ENCODE peak calls at places on chromosomes 5 and 9, in nine cellular contexts. One of them, this sample, is unnamed.

GRCh38 chr9:125496313-125496838 is 210.6 kb downstream of the MAPKAP1 start:
- DNase-seq in HTR-8/SVneo: no peak
- DNase-seq in AG04449: no peak
- DNase-seq in small intestine: no peak
- DNase-seq in stimulated activated naive CD4-positive, alpha-beta T cell: no peak
- DNase-seq in activated CD4-positive, alpha-beta T cell treated with anti-CD3 and anti-CD28 coated beads, Interleukin-2, amount 50 U/mL, for 48 hours: no peak
- DNase-seq in skeletal muscle cell: no peak
- DNase-seq in stimulated activated CD4-positive, alpha-beta T cell treated with anti-CD3 and anti-CD28 coated beads, Interleukin-15, amount 100 ng/mL, for 24 hours: no peak
- DNase-seq in HFF-Myc: no peak
- DNase-seq in this sample: no peak

GRCh38 chr5:138452720-138453119 is 12.6 kb upstream of the EGR1 start:
- DNase-seq in HTR-8/SVneo: no peak
- DNase-seq in AG04449: no peak
- DNase-seq in small intestine: no peak
- DNase-seq in stimulated activated naive CD4-positive, alpha-beta T cell: no peak
- DNase-seq in activated CD4-positive, alpha-beta T cell treated with anti-CD3 and anti-CD28 coated beads, Interleukin-2, amount 50 U/mL, for 48 hours: no peak
- DNase-seq in skeletal muscle cell: no peak
- DNase-seq in stimulated activated CD4-positive, alpha-beta T cell treated with anti-CD3 and anti-CD28 coated beads, Interleukin-15, amount 100 ng/mL, for 24 hours: no peak
- DNase-seq in HFF-Myc: no peak
- DNase-seq in this sample: no peak

GRCh38 chr9:118059520-118060278 is 355.5 kb downstream of the TLR4 start:
- DNase-seq in HTR-8/SVneo: no peak
- DNase-seq in AG04449: no peak
- DNase-seq in small intestine: peak
- DNase-seq in stimulated activated naive CD4-positive, alpha-beta T cell: no peak
- DNase-seq in activated CD4-positive, alpha-beta T cell treated with anti-CD3 and anti-CD28 coated beads, Interleukin-2, amount 50 U/mL, for 48 hours: peak
- DNase-seq in skeletal muscle cell: no peak
- DNase-seq in stimulated activated CD4-positive, alpha-beta T cell treated with anti-CD3 and anti-CD28 coated beads, Interleukin-15, amount 100 ng/mL, for 24 hours: peak
- DNase-seq in HFF-Myc: peak
- DNase-seq in this sample: no peak

GRCh38 chr5:148913985-148914421 is 87.6 kb downstream of the ADRB2 start:
- DNase-seq in HTR-8/SVneo: no peak
- DNase-seq in AG04449: peak
- DNase-seq in small intestine: peak
- DNase-seq in stimulated activated naive CD4-positive, alpha-beta T cell: no peak
- DNase-seq in activated CD4-positive, alpha-beta T cell treated with anti-CD3 and anti-CD28 coated beads, Interleukin-2, amount 50 U/mL, for 48 hours: no peak
- DNase-seq in skeletal muscle cell: peak
- DNase-seq in stimulated activated CD4-positive, alpha-beta T cell treated with anti-CD3 and anti-CD28 coated beads, Interleukin-15, amount 100 ng/mL, for 24 hours: no peak
- DNase-seq in HFF-Myc: no peak
- DNase-seq in this sample: no peak

GRCh38 chr5:80569086-80569960 is 757 bp downstream of the ANKRD34B start:
- DNase-seq in HTR-8/SVneo: no peak
- DNase-seq in AG04449: no peak
- DNase-seq in small intestine: no peak
- DNase-seq in stimulated activated naive CD4-positive, alpha-beta T cell: no peak
- DNase-seq in activated CD4-positive, alpha-beta T cell treated with anti-CD3 and anti-CD28 coated beads, Interleukin-2, amount 50 U/mL, for 48 hours: no peak
- DNase-seq in skeletal muscle cell: no peak
- DNase-seq in stimulated activated CD4-positive, alpha-beta T cell treated with anti-CD3 and anti-CD28 coated beads, Interleukin-15, amount 100 ng/mL, for 24 hours: peak
- DNase-seq in HFF-Myc: no peak
- DNase-seq in this sample: no peak

GRCh38 chr9:127908660-127908926 is 8.2 kb downstream of the ST6GALNAC4 start:
- DNase-seq in HTR-8/SVneo: no peak
- DNase-seq in AG04449: no peak
- DNase-seq in small intestine: no peak
- DNase-seq in stimulated activated naive CD4-positive, alpha-beta T cell: no peak
- DNase-seq in activated CD4-positive, alpha-beta T cell treated with anti-CD3 and anti-CD28 coated beads, Interleukin-2, amount 50 U/mL, for 48 hours: no peak
- DNase-seq in skeletal muscle cell: no peak
- DNase-seq in stimulated activated CD4-positive, alpha-beta T cell treated with anti-CD3 and anti-CD28 coated beads, Interleukin-15, amount 100 ng/mL, for 24 hours: no peak
- DNase-seq in HFF-Myc: no peak
- DNase-seq in this sample: no peak

GRCh38 chr9:88799706-88800682 is 191.3 kb upstream of the S1PR3 start:
- DNase-seq in HTR-8/SVneo: no peak
- DNase-seq in AG04449: no peak
- DNase-seq in small intestine: no peak
- DNase-seq in stimulated activated naive CD4-positive, alpha-beta T cell: no peak
- DNase-seq in activated CD4-positive, alpha-beta T cell treated with anti-CD3 and anti-CD28 coated beads, Interleukin-2, amount 50 U/mL, for 48 hours: no peak
- DNase-seq in skeletal muscle cell: no peak
- DNase-seq in stimulated activated CD4-positive, alpha-beta T cell treated with anti-CD3 and anti-CD28 coated beads, Interleukin-15, amount 100 ng/mL, for 24 hours: no peak
- DNase-seq in HFF-Myc: no peak
- DNase-seq in this sample: no peak

GRCh38 chr5:59126665-59127354 is 543.9 kb downstream of the RAB3C start:
- DNase-seq in HTR-8/SVneo: no peak
- DNase-seq in AG04449: no peak
- DNase-seq in small intestine: peak
- DNase-seq in stimulated activated naive CD4-positive, alpha-beta T cell: no peak
- DNase-seq in activated CD4-positive, alpha-beta T cell treated with anti-CD3 and anti-CD28 coated beads, Interleukin-2, amount 50 U/mL, for 48 hours: no peak
- DNase-seq in skeletal muscle cell: no peak
- DNase-seq in stimulated activated CD4-positive, alpha-beta T cell treated with anti-CD3 and anti-CD28 coated beads, Interleukin-15, amount 100 ng/mL, for 24 hours: no peak
- DNase-seq in HFF-Myc: no peak
- DNase-seq in this sample: no peak

GRCh38 chr9:87831159-87831558 is 51.5 kb upstream of the SPATA31E1 start:
- DNase-seq in HTR-8/SVneo: no peak
- DNase-seq in AG04449: no peak
- DNase-seq in small intestine: no peak
- DNase-seq in stimulated activated naive CD4-positive, alpha-beta T cell: no peak
- DNase-seq in activated CD4-positive, alpha-beta T cell treated with anti-CD3 and anti-CD28 coated beads, Interleukin-2, amount 50 U/mL, for 48 hours: no peak
- DNase-seq in skeletal muscle cell: no peak
- DNase-seq in stimulated activated CD4-positive, alpha-beta T cell treated with anti-CD3 and anti-CD28 coated beads, Interleukin-15, amount 100 ng/mL, for 24 hours: no peak
- DNase-seq in HFF-Myc: no peak
- DNase-seq in this sample: peak

GRCh38 chr9:82247318-82247717 is 258.7 kb downstream of the SPATA31D1 start:
- DNase-seq in HTR-8/SVneo: no peak
- DNase-seq in AG04449: no peak
- DNase-seq in small intestine: no peak
- DNase-seq in stimulated activated naive CD4-positive, alpha-beta T cell: no peak
- DNase-seq in activated CD4-positive, alpha-beta T cell treated with anti-CD3 and anti-CD28 coated beads, Interleukin-2, amount 50 U/mL, for 48 hours: no peak
- DNase-seq in skeletal muscle cell: no peak
- DNase-seq in stimulated activated CD4-positive, alpha-beta T cell treated with anti-CD3 and anti-CD28 coated beads, Interleukin-15, amount 100 ng/mL, for 24 hours: no peak
- DNase-seq in HFF-Myc: no peak
- DNase-seq in this sample: no peak

GRCh38 chr9:136927343-136928261 is 16.9 kb downstream of the FBXW5 start:
- DNase-seq in HTR-8/SVneo: no peak
- DNase-seq in AG04449: no peak
- DNase-seq in small intestine: no peak
- DNase-seq in stimulated activated naive CD4-positive, alpha-beta T cell: no peak
- DNase-seq in activated CD4-positive, alpha-beta T cell treated with anti-CD3 and anti-CD28 coated beads, Interleukin-2, amount 50 U/mL, for 48 hours: no peak
- DNase-seq in skeletal muscle cell: no peak
- DNase-seq in stimulated activated CD4-positive, alpha-beta T cell treated with anti-CD3 and anti-CD28 coated beads, Interleukin-15, amount 100 ng/mL, for 24 hours: no peak
- DNase-seq in HFF-Myc: no peak
- DNase-seq in this sample: no peak

GRCh38 chr9:37229882-37230482 is 109.6 kb downstream of the ZCCHC7 start:
- DNase-seq in HTR-8/SVneo: no peak
- DNase-seq in AG04449: no peak
- DNase-seq in small intestine: no peak
- DNase-seq in stimulated activated naive CD4-positive, alpha-beta T cell: no peak
- DNase-seq in activated CD4-positive, alpha-beta T cell treated with anti-CD3 and anti-CD28 coated beads, Interleukin-2, amount 50 U/mL, for 48 hours: no peak
- DNase-seq in skeletal muscle cell: no peak
- DNase-seq in stimulated activated CD4-positive, alpha-beta T cell treated with anti-CD3 and anti-CD28 coated beads, Interleukin-15, amount 100 ng/mL, for 24 hours: no peak
- DNase-seq in HFF-Myc: peak
- DNase-seq in this sample: no peak

GRCh38 chr5:123800640-123801039 is 288.7 kb downstream of the CSNK1G3 start:
- DNase-seq in HTR-8/SVneo: no peak
- DNase-seq in AG04449: no peak
- DNase-seq in small intestine: no peak
- DNase-seq in stimulated activated naive CD4-positive, alpha-beta T cell: no peak
- DNase-seq in activated CD4-positive, alpha-beta T cell treated with anti-CD3 and anti-CD28 coated beads, Interleukin-2, amount 50 U/mL, for 48 hours: no peak
- DNase-seq in skeletal muscle cell: no peak
- DNase-seq in stimulated activated CD4-positive, alpha-beta T cell treated with anti-CD3 and anti-CD28 coated beads, Interleukin-15, amount 100 ng/mL, for 24 hours: no peak
- DNase-seq in HFF-Myc: no peak
- DNase-seq in this sample: no peak

GRCh38 chr5:174724484-174725260 is at the start of gene MSX2:
- DNase-seq in HTR-8/SVneo: peak
- DNase-seq in AG04449: peak
- DNase-seq in small intestine: peak
- DNase-seq in stimulated activated naive CD4-positive, alpha-beta T cell: no peak
- DNase-seq in activated CD4-positive, alpha-beta T cell treated with anti-CD3 and anti-CD28 coated beads, Interleukin-2, amount 50 U/mL, for 48 hours: peak
- DNase-seq in skeletal muscle cell: peak
- DNase-seq in stimulated activated CD4-positive, alpha-beta T cell treated with anti-CD3 and anti-CD28 coated beads, Interleukin-15, amount 100 ng/mL, for 24 hours: peak
- DNase-seq in HFF-Myc: peak
- DNase-seq in this sample: peak

GRCh38 chr5:111454198-111454606 is 58.1 kb downstream of the STARD4 start:
- DNase-seq in HTR-8/SVneo: peak
- DNase-seq in AG04449: no peak
- DNase-seq in small intestine: no peak
- DNase-seq in stimulated activated naive CD4-positive, alpha-beta T cell: no peak
- DNase-seq in activated CD4-positive, alpha-beta T cell treated with anti-CD3 and anti-CD28 coated beads, Interleukin-2, amount 50 U/mL, for 48 hours: no peak
- DNase-seq in skeletal muscle cell: peak
- DNase-seq in stimulated activated CD4-positive, alpha-beta T cell treated with anti-CD3 and anti-CD28 coated beads, Interleukin-15, amount 100 ng/mL, for 24 hours: no peak
- DNase-seq in HFF-Myc: peak
- DNase-seq in this sample: no peak

GRCh38 chr9:4170231-4170630 is 129.6 kb downstream of the GLIS3 start:
- DNase-seq in HTR-8/SVneo: no peak
- DNase-seq in AG04449: no peak
- DNase-seq in small intestine: no peak
- DNase-seq in stimulated activated naive CD4-positive, alpha-beta T cell: no peak
- DNase-seq in activated CD4-positive, alpha-beta T cell treated with anti-CD3 and anti-CD28 coated beads, Interleukin-2, amount 50 U/mL, for 48 hours: no peak
- DNase-seq in skeletal muscle cell: peak
- DNase-seq in stimulated activated CD4-positive, alpha-beta T cell treated with anti-CD3 and anti-CD28 coated beads, Interleukin-15, amount 100 ng/mL, for 24 hours: no peak
- DNase-seq in HFF-Myc: peak
- DNase-seq in this sample: no peak

GRCh38 chr9:98833090-98833956 is 25.9 kb downstream of the GALNT12 start:
- DNase-seq in HTR-8/SVneo: no peak
- DNase-seq in AG04449: no peak
- DNase-seq in small intestine: peak
- DNase-seq in stimulated activated naive CD4-positive, alpha-beta T cell: no peak
- DNase-seq in activated CD4-positive, alpha-beta T cell treated with anti-CD3 and anti-CD28 coated beads, Interleukin-2, amount 50 U/mL, for 48 hours: no peak
- DNase-seq in skeletal muscle cell: no peak
- DNase-seq in stimulated activated CD4-positive, alpha-beta T cell treated with anti-CD3 and anti-CD28 coated beads, Interleukin-15, amount 100 ng/mL, for 24 hours: no peak
- DNase-seq in HFF-Myc: no peak
- DNase-seq in this sample: no peak

GRCh38 chr5:88923623-88924619 is 40.9 kb upstream of the MEF2C start:
- DNase-seq in HTR-8/SVneo: no peak
- DNase-seq in AG04449: no peak
- DNase-seq in small intestine: no peak
- DNase-seq in stimulated activated naive CD4-positive, alpha-beta T cell: no peak
- DNase-seq in activated CD4-positive, alpha-beta T cell treated with anti-CD3 and anti-CD28 coated beads, Interleukin-2, amount 50 U/mL, for 48 hours: no peak
- DNase-seq in skeletal muscle cell: no peak
- DNase-seq in stimulated activated CD4-positive, alpha-beta T cell treated with anti-CD3 and anti-CD28 coated beads, Interleukin-15, amount 100 ng/mL, for 24 hours: no peak
- DNase-seq in HFF-Myc: no peak
- DNase-seq in this sample: no peak

GRCh38 chr9:128943832-128944620 is 3.4 kb downstream of the DOLK start:
- DNase-seq in HTR-8/SVneo: no peak
- DNase-seq in AG04449: no peak
- DNase-seq in small intestine: no peak
- DNase-seq in stimulated activated naive CD4-positive, alpha-beta T cell: no peak
- DNase-seq in activated CD4-positive, alpha-beta T cell treated with anti-CD3 and anti-CD28 coated beads, Interleukin-2, amount 50 U/mL, for 48 hours: no peak
- DNase-seq in skeletal muscle cell: no peak
- DNase-seq in stimulated activated CD4-positive, alpha-beta T cell treated with anti-CD3 and anti-CD28 coated beads, Interleukin-15, amount 100 ng/mL, for 24 hours: no peak
- DNase-seq in HFF-Myc: no peak
- DNase-seq in this sample: no peak

GRCh38 chr5:134507495-134507894 is 18.0 kb upstream of the JADE2 start:
- DNase-seq in HTR-8/SVneo: no peak
- DNase-seq in AG04449: no peak
- DNase-seq in small intestine: peak
- DNase-seq in stimulated activated naive CD4-positive, alpha-beta T cell: no peak
- DNase-seq in activated CD4-positive, alpha-beta T cell treated with anti-CD3 and anti-CD28 coated beads, Interleukin-2, amount 50 U/mL, for 48 hours: no peak
- DNase-seq in skeletal muscle cell: no peak
- DNase-seq in stimulated activated CD4-positive, alpha-beta T cell treated with anti-CD3 and anti-CD28 coated beads, Interleukin-15, amount 100 ng/mL, for 24 hours: no peak
- DNase-seq in HFF-Myc: no peak
- DNase-seq in this sample: no peak

GRCh38 chr9:96025995-96026572 is 150.6 kb downstream of the ERCC6L2 start:
- DNase-seq in HTR-8/SVneo: no peak
- DNase-seq in AG04449: no peak
- DNase-seq in small intestine: no peak
- DNase-seq in stimulated activated naive CD4-positive, alpha-beta T cell: no peak
- DNase-seq in activated CD4-positive, alpha-beta T cell treated with anti-CD3 and anti-CD28 coated beads, Interleukin-2, amount 50 U/mL, for 48 hours: no peak
- DNase-seq in skeletal muscle cell: no peak
- DNase-seq in stimulated activated CD4-positive, alpha-beta T cell treated with anti-CD3 and anti-CD28 coated beads, Interleukin-15, amount 100 ng/mL, for 24 hours: peak
- DNase-seq in HFF-Myc: no peak
- DNase-seq in this sample: no peak

GRCh38 chr5:141326088-141326854 is 4.0 kb upstream of the PCDHGA1 start:
- DNase-seq in HTR-8/SVneo: no peak
- DNase-seq in AG04449: no peak
- DNase-seq in small intestine: peak
- DNase-seq in stimulated activated naive CD4-positive, alpha-beta T cell: peak
- DNase-seq in activated CD4-positive, alpha-beta T cell treated with anti-CD3 and anti-CD28 coated beads, Interleukin-2, amount 50 U/mL, for 48 hours: peak
- DNase-seq in skeletal muscle cell: no peak
- DNase-seq in stimulated activated CD4-positive, alpha-beta T cell treated with anti-CD3 and anti-CD28 coated beads, Interleukin-15, amount 100 ng/mL, for 24 hours: peak
- DNase-seq in HFF-Myc: no peak
- DNase-seq in this sample: peak

GRCh38 chr9:34252016-34252415 is 73.2 kb downstream of the UBAP1 start:
- DNase-seq in HTR-8/SVneo: no peak
- DNase-seq in AG04449: no peak
- DNase-seq in small intestine: no peak
- DNase-seq in stimulated activated naive CD4-positive, alpha-beta T cell: no peak
- DNase-seq in activated CD4-positive, alpha-beta T cell treated with anti-CD3 and anti-CD28 coated beads, Interleukin-2, amount 50 U/mL, for 48 hours: no peak
- DNase-seq in skeletal muscle cell: peak
- DNase-seq in stimulated activated CD4-positive, alpha-beta T cell treated with anti-CD3 and anti-CD28 coated beads, Interleukin-15, amount 100 ng/mL, for 24 hours: no peak
- DNase-seq in HFF-Myc: no peak
- DNase-seq in this sample: no peak

GRCh38 chr5:77316871-77317661 is 106.6 kb downstream of the PDE8B start:
- DNase-seq in HTR-8/SVneo: no peak
- DNase-seq in AG04449: no peak
- DNase-seq in small intestine: no peak
- DNase-seq in stimulated activated naive CD4-positive, alpha-beta T cell: no peak
- DNase-seq in activated CD4-positive, alpha-beta T cell treated with anti-CD3 and anti-CD28 coated beads, Interleukin-2, amount 50 U/mL, for 48 hours: no peak
- DNase-seq in skeletal muscle cell: no peak
- DNase-seq in stimulated activated CD4-positive, alpha-beta T cell treated with anti-CD3 and anti-CD28 coated beads, Interleukin-15, amount 100 ng/mL, for 24 hours: no peak
- DNase-seq in HFF-Myc: no peak
- DNase-seq in this sample: no peak

GRCh38 chr9:86369810-86370209 is 15.6 kb upstream of the TUT7 start:
- DNase-seq in HTR-8/SVneo: no peak
- DNase-seq in AG04449: no peak
- DNase-seq in small intestine: no peak
- DNase-seq in stimulated activated naive CD4-positive, alpha-beta T cell: no peak
- DNase-seq in activated CD4-positive, alpha-beta T cell treated with anti-CD3 and anti-CD28 coated beads, Interleukin-2, amount 50 U/mL, for 48 hours: no peak
- DNase-seq in skeletal muscle cell: no peak
- DNase-seq in stimulated activated CD4-positive, alpha-beta T cell treated with anti-CD3 and anti-CD28 coated beads, Interleukin-15, amount 100 ng/mL, for 24 hours: no peak
- DNase-seq in HFF-Myc: no peak
- DNase-seq in this sample: no peak

GRCh38 chr5:72505539-72505938 is 1.7 kb downstream of the ZNF366 start:
- DNase-seq in HTR-8/SVneo: no peak
- DNase-seq in AG04449: no peak
- DNase-seq in small intestine: no peak
- DNase-seq in stimulated activated naive CD4-positive, alpha-beta T cell: no peak
- DNase-seq in activated CD4-positive, alpha-beta T cell treated with anti-CD3 and anti-CD28 coated beads, Interleukin-2, amount 50 U/mL, for 48 hours: no peak
- DNase-seq in skeletal muscle cell: no peak
- DNase-seq in stimulated activated CD4-positive, alpha-beta T cell treated with anti-CD3 and anti-CD28 coated beads, Interleukin-15, amount 100 ng/mL, for 24 hours: no peak
- DNase-seq in HFF-Myc: no peak
- DNase-seq in this sample: no peak

GRCh38 chr5:73304381-73304780 is 131.4 kb downstream of the TMEM174 start:
- DNase-seq in HTR-8/SVneo: no peak
- DNase-seq in AG04449: no peak
- DNase-seq in small intestine: no peak
- DNase-seq in stimulated activated naive CD4-positive, alpha-beta T cell: no peak
- DNase-seq in activated CD4-positive, alpha-beta T cell treated with anti-CD3 and anti-CD28 coated beads, Interleukin-2, amount 50 U/mL, for 48 hours: no peak
- DNase-seq in skeletal muscle cell: no peak
- DNase-seq in stimulated activated CD4-positive, alpha-beta T cell treated with anti-CD3 and anti-CD28 coated beads, Interleukin-15, amount 100 ng/mL, for 24 hours: no peak
- DNase-seq in HFF-Myc: no peak
- DNase-seq in this sample: no peak

GRCh38 chr5:136802382-136802781 is 437.0 kb upstream of the TRPC7 start:
- DNase-seq in HTR-8/SVneo: no peak
- DNase-seq in AG04449: no peak
- DNase-seq in small intestine: no peak
- DNase-seq in stimulated activated naive CD4-positive, alpha-beta T cell: no peak
- DNase-seq in activated CD4-positive, alpha-beta T cell treated with anti-CD3 and anti-CD28 coated beads, Interleukin-2, amount 50 U/mL, for 48 hours: no peak
- DNase-seq in skeletal muscle cell: no peak
- DNase-seq in stimulated activated CD4-positive, alpha-beta T cell treated with anti-CD3 and anti-CD28 coated beads, Interleukin-15, amount 100 ng/mL, for 24 hours: no peak
- DNase-seq in HFF-Myc: no peak
- DNase-seq in this sample: no peak

GRCh38 chr5:179771496-179771895 is 22.3 kb upstream of the LTC4S start:
- DNase-seq in HTR-8/SVneo: no peak
- DNase-seq in AG04449: no peak
- DNase-seq in small intestine: no peak
- DNase-seq in stimulated activated naive CD4-positive, alpha-beta T cell: no peak
- DNase-seq in activated CD4-positive, alpha-beta T cell treated with anti-CD3 and anti-CD28 coated beads, Interleukin-2, amount 50 U/mL, for 48 hours: no peak
- DNase-seq in skeletal muscle cell: no peak
- DNase-seq in stimulated activated CD4-positive, alpha-beta T cell treated with anti-CD3 and anti-CD28 coated beads, Interleukin-15, amount 100 ng/mL, for 24 hours: no peak
- DNase-seq in HFF-Myc: no peak
- DNase-seq in this sample: no peak

GRCh38 chr9:98500337-98500919 is 208.3 kb downstream of the GABBR2 start:
- DNase-seq in HTR-8/SVneo: no peak
- DNase-seq in AG04449: no peak
- DNase-seq in small intestine: no peak
- DNase-seq in stimulated activated naive CD4-positive, alpha-beta T cell: no peak
- DNase-seq in activated CD4-positive, alpha-beta T cell treated with anti-CD3 and anti-CD28 coated beads, Interleukin-2, amount 50 U/mL, for 48 hours: no peak
- DNase-seq in skeletal muscle cell: no peak
- DNase-seq in stimulated activated CD4-positive, alpha-beta T cell treated with anti-CD3 and anti-CD28 coated beads, Interleukin-15, amount 100 ng/mL, for 24 hours: no peak
- DNase-seq in HFF-Myc: no peak
- DNase-seq in this sample: no peak

GRCh38 chr9:112757300-112757883 is 6.8 kb downstream of the SNX30 start:
- DNase-seq in HTR-8/SVneo: no peak
- DNase-seq in AG04449: no peak
- DNase-seq in small intestine: no peak
- DNase-seq in stimulated activated naive CD4-positive, alpha-beta T cell: no peak
- DNase-seq in activated CD4-positive, alpha-beta T cell treated with anti-CD3 and anti-CD28 coated beads, Interleukin-2, amount 50 U/mL, for 48 hours: no peak
- DNase-seq in skeletal muscle cell: peak
- DNase-seq in stimulated activated CD4-positive, alpha-beta T cell treated with anti-CD3 and anti-CD28 coated beads, Interleukin-15, amount 100 ng/mL, for 24 hours: no peak
- DNase-seq in HFF-Myc: no peak
- DNase-seq in this sample: no peak